ENCODE peak calls at places on chromosomes 6 and 20, in six cellular contexts. J is sigmoid colon, K is astrocyte, R is Peyer's patch, G is body of pancreas, D is pancreas. S is an unnamed sample. For H3K36me3, the result is how much of the 10 kb centered on the place peaks cover.

GRCh38 chr6:99613398-99613704 is 6.7 kb downstream of the PRDM13 start:
- DNase-seq in G (no peak), K (no peak), J (no peak), D (peak), R (peak), S (no peak)

GRCh38 chr20:25273046-25273445 is 25.2 kb downstream of the PYGB start:
- DNase-seq in J (peak), D (peak), K (no peak), R (no peak), G (peak), S (no peak)

GRCh38 chr6:33438978-33439594 is 15.3 kb upstream of the ZBTB9 start:
- DNase-seq in R (no peak), J (peak), G (no peak), K (no peak), D (no peak), S (no peak)

GRCh38 chr20:2042400-2042799 is 48.5 kb upstream of the PDYN start:
- DNase-seq in G (no peak), K (peak), D (no peak), J (no peak), R (no peak), S (no peak)

GRCh38 chr6:136961848-136962247 is 39.7 kb downstream of the SLC35D3 start:
- DNase-seq in D (no peak), J (no peak), R (no peak), G (no peak), K (no peak), S (no peak)

GRCh38 chr6:24720131-24720603 is 1.2 kb upstream of the C6orf62 start:
- DNase-seq in J (peak), D (peak), R (peak), K (no peak), G (peak), S (peak)

GRCh38 chr6:155154158-155154830 is 109.5 kb upstream of the CLDN20 start:
- DNase-seq in D (no peak), J (no peak), R (no peak), G (no peak), K (peak), S (no peak)

GRCh38 chr6:167827062-167827587 is 414 bp downstream of the AFDN start:
- DNase-seq in R (no peak), D (peak), G (peak), K (no peak), J (peak), S (no peak)

GRCh38 chr6:57177545-57178225 is 5.6 kb downstream of the BAG2 start:
- DNase-seq in G (peak), J (peak), D (no peak), K (no peak), R (no peak), S (no peak)

GRCh38 chr20:608970-609369 is 1.1 kb downstream of the TCF15 start:
- DNase-seq in G (no peak), J (no peak), R (no peak), K (no peak), D (no peak), S (no peak)

GRCh38 chr6:144151010-144151727 is 852 bp downstream of the STX11 start:
- DNase-seq in J (no peak), D (no peak), R (no peak), G (peak), K (no peak), S (peak)

GRCh38 chr20:62149532-62150235 is 6.1 kb downstream of the SS18L1 start:
- DNase-seq in G (no peak), K (peak), D (no peak), R (no peak), J (no peak), S (no peak)

GRCh38 chr6:11621119-11621518 is 83.6 kb downstream of the TMEM170B start:
- DNase-seq in G (peak), D (no peak), K (no peak), J (no peak), R (no peak), S (no peak)

GRCh38 chr6:73515204-73516101 is 5.4 kb downstream of the EEF1A1 start:
- DNase-seq in J (peak), D (no peak), K (peak), R (no peak), G (peak), S (peak)

GRCh38 chr6:44663860-44664584 is 276.5 kb downstream of the CDC5L start:
- DNase-seq in D (no peak), J (no peak), R (no peak), G (no peak), K (no peak), S (no peak)

GRCh38 chr6:170221753-170222400 is 69.0 kb downstream of the DLL1 start:
- DNase-seq in R (peak), D (no peak), K (no peak), G (no peak), J (peak), S (no peak)

GRCh38 chr6:117605169-117605826 is 3.0 kb upstream of the GOPC start:
- DNase-seq in K (peak), G (peak), D (no peak), J (no peak), R (no peak), S (peak)

GRCh38 chr20:38748097-38748862 is at the start of gene ACTR5:
- DNase-seq in D (peak), R (peak), G (peak), K (peak), J (peak), S (peak)

GRCh38 chr20:37875776-37876175 is 27.2 kb upstream of the VSTM2L start:
- DNase-seq in G (no peak), D (no peak), J (no peak), R (no peak), K (no peak), S (no peak)

GRCh38 chr20:64081620-64081964 is 1.7 kb downstream of the OPRL1 start:
- DNase-seq in J (no peak), K (no peak), D (no peak), R (no peak), G (no peak), S (no peak)

GRCh38 chr6:168250250-168250649 is 69.3 kb downstream of the DACT2 start:
- DNase-seq in G (no peak), K (no peak), D (no peak), J (no peak), R (no peak), S (no peak)

GRCh38 chr6:57216235-57217101 is 5.6 kb downstream of the RAB23 start:
- DNase-seq in R (no peak), D (no peak), K (peak), J (peak), G (no peak), S (no peak)

GRCh38 chr20:36384022-36384619 is 78.0 kb downstream of the DLGAP4 start:
- DNase-seq in J (no peak), G (no peak), R (no peak), K (peak), D (no peak), S (no peak)

GRCh38 chr6:38929560-38929959 is 119.0 kb upstream of the GLP1R start:
- DNase-seq in K (no peak), R (no peak), J (no peak), G (no peak), D (no peak), S (no peak)

GRCh38 chr20:24695529-24696225 is 226.2 kb downstream of the SYNDIG1 start:
- DNase-seq in R (no peak), D (no peak), K (no peak), G (no peak), J (peak), S (no peak)

GRCh38 chr6:110399219-110400071 is 15.9 kb downstream of the DDO start:
- DNase-seq in R (no peak), K (no peak), D (no peak), J (peak), G (no peak), S (no peak)

GRCh38 chr6:69987550-69987949 is 121.2 kb downstream of the COL19A1 start:
- DNase-seq in G (no peak), J (no peak), K (no peak), R (no peak), D (no peak), S (no peak)

GRCh38 chr20:24469116-24470030 is at the start of gene SYNDIG1:
- DNase-seq in R (no peak), G (no peak), K (no peak), D (no peak), J (peak), S (no peak)

GRCh38 chr20:49608752-49609670 is 41.1 kb upstream of the PTGIS start:
- DNase-seq in D (peak), R (peak), G (peak), K (no peak), J (peak), S (peak)

GRCh38 chr6:168121308-168121665 is 42.3 kb upstream of the FRMD1 start:
- DNase-seq in D (no peak), R (no peak), G (no peak), J (peak), K (no peak), S (no peak)

GRCh38 chr20:60136640-60137411 is 178.6 kb downstream of the CDH26 start:
- DNase-seq in K (no peak), G (no peak), D (no peak), R (no peak), J (no peak), S (no peak)

GRCh38 chr20:60137657-60138245 is 179.5 kb downstream of the CDH26 start:
- DNase-seq in K (no peak), D (no peak), J (no peak), R (no peak), G (no peak), S (no peak)

GRCh38 chr20:60135276-60135675 is 177.1 kb downstream of the CDH26 start:
- DNase-seq in G (no peak), K (no peak), J (no peak), D (no peak), R (no peak), S (no peak)

GRCh38 chr20:60139663-60140446 is 181.6 kb downstream of the CDH26 start:
- DNase-seq in R (no peak), D (no peak), K (no peak), J (no peak), G (no peak), S (no peak)

DNA sequence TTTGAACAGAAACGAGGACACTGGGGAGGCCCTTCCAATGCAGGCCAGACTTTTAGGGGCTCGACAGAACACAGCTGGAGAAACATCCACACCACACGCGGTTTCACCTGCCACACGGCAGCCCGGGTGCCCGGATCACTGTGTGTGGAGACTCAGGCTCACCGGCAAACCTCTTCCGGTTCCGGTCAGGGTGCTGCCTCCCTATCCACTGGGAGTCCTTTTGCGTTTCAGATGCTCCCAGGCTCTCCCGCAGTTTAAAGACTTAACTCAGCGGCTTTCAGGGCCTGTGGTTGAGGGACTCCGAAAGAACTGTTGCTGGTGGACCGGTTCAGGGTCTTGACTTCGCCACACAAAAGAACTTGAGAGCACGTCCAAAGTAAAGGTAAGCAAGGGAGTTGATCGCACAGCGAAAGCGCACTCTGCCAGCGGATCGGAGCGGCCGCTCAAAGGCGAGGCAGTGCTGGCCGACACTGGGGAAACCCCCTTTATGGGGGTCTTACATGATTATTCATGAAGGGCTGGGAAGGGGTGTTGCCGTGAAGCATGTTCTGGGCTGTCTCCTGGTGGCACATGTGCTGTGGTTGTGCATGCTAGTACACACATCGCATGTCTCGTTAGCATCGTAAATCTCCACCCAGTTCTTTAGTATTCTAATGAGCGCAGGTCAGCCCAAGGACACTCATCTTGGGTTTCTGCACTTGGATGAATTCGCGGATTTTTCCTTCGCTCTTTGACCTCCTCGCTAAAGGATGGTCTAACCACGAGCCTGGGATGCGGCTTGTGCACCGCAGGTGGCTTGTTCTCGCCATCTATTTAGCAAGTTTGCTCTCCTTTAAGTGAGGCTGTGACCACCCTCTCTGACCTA is 180.3 kb downstream of the CDH26 start:
- DNase-seq in R (peak), G (peak), K (peak), D (peak), J (no peak), S (no peak)
- H3K4me3 ChIP-seq in R (peak), G (no peak), K (peak), D (peak), J (peak), S (peak)

GRCh38 chr20:13791562-13792459 is 7.0 kb downstream of the NDUFAF5 start:
- DNase-seq in D (no peak), G (no peak), J (no peak), K (no peak), R (no peak), S (no peak)
- H3K36me3 ChIP-seq in D (under half), G (under half), J (under half), K (half or more), R (under half), S (under half)

GRCh38 chr6:71287926-71288227 is 734 bp upstream of the OGFRL1 start:
- DNase-seq in J (no peak), D (no peak), G (no peak), R (no peak), K (no peak), S (no peak)
- H3K4me3 ChIP-seq in J (peak), D (peak), G (peak), R (peak), K (peak), S (peak)

DNA sequence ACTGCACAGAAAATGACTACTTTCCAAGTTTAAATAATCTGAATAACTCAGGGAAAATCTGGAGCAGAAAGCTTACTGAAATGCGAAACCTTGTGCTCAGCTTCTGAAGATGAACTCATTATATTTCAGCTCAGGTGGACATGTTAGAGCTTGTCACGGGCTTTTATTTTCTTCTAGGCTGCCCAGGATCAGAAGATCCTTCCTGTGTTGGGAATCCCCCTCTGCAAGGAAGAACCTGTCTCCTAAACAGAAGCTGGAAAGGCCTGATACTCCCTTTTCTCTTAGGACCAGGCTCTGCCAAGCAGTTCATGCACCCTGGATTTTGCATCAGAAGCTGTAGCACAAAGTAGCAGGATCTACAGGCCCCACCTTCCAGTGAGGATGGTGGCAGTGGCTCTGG is 5.1 kb upstream of the SLC2A12 start:
- DNase-seq in K (no peak), G (no peak), R (no peak), D (no peak), J (no peak), S (no peak)
- H3K36me3 ChIP-seq in K (under half), G (under half), R (under half), D (under half), J (under half), S (under half)

GRCh38 chr6:133555726-133556125 is 314.6 kb downstream of the EYA4 start:
- DNase-seq in K (peak), R (no peak), G (no peak), D (no peak), J (no peak), S (no peak)

DNA sequence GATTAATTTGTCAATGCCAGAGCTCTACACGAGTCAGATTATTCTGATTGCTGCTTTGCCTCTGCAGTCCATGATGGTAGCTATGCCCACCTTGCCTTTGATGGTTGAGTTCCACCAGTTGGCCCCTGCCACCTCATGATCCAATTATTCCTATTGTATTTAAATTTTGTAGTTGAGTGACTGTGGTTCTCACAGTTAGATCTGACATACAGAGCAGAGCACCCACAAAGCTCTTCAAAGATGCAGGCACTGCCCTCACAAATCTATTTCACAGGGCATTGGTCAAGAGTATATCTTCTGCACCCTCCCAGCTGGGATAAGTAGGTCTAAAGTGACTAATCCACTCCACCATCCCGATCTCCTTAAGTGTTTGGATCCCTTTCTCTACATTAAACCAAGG is 318.8 kb downstream of the EYA4 start:
- DNase-seq in R (no peak), G (no peak), J (no peak), D (no peak), K (no peak), S (no peak)
- H3K4me3 ChIP-seq in R (no peak), G (no peak), J (no peak), D (no peak), K (no peak), S (no peak)

DNA sequence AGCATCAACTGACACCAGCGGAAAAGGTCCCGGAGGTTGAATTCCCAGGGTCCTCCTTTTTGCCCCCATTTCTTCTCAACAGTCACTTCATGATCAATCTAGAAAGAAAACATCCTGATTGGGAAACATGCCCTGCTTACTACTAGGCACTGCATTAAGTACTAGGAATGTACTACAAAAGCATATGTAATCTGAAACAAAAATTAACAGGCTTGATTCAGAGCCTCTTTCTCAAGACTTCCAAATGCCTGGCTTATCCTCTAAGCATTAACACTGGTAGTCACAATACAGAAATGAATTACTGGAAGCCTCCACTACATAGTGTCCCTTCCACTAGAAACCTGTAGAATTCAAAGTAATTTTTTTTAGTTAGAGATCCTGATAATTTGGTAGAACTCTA is 84.5 kb upstream of the LYRM2 start:
- DNase-seq in R (no peak), J (no peak), G (no peak), K (no peak), D (no peak), S (no peak)
- H3K36me3 ChIP-seq in R (under half), J (under half), G (under half), K (under half), D (under half), S (under half)

S was measured in CD8-positive, alpha-beta memory T cell.